ENCODE peak calls at places on chromosomes 2 and 18, in six cellular contexts. M is pancreas, N is spleen, I is IMR-90, B is right atrium auricular region, P is ovary. K is an unnamed sample.

GRCh38 chr2:45578056-45578843 is 32.8 kb downstream of the SRBD1 start:
- DNase-seq in M (no peak), N (no peak), I (peak; percentile 59), B (no peak), P (no peak), K (peak; percentile 16)

GRCh38 chr2:42089340-42089925 is 41.6 kb downstream of the PKDCC start:
- DNase-seq in M (peak; percentile 41), N (peak; percentile 90), I (peak; percentile 67), B (no peak), P (peak; percentile 67), K (peak; percentile 75)

GRCh38 chr2:220785181-220785580 is 786.9 kb downstream of the EPHA4 start:
- DNase-seq in M (no peak), N (no peak), I (no peak), B (no peak), P (no peak), K (no peak)

GRCh38 chr18:79903071-79903635 is 48.3 kb downstream of the SLC66A2 start:
- DNase-seq in M (no peak), N (peak; percentile 60), I (no peak), B (peak; percentile 53), P (peak; percentile 18), K (no peak)

GRCh38 chr2:238379096-238379810 is 47.5 kb upstream of the ASB1 start:
- DNase-seq in M (peak; percentile 23), N (no peak), I (peak; percentile 77), B (no peak), P (no peak), K (no peak)

GRCh38 chr2:154455201-154455600 is 243.3 kb upstream of the KCNJ3 start:
- DNase-seq in M (no peak), N (no peak), I (no peak), B (no peak), P (no peak), K (no peak)

GRCh38 chr18:79576686-79577351 is 102.8 kb upstream of the CTDP1 start:
- DNase-seq in M (peak; percentile 78), N (peak; percentile 72), I (peak; percentile 46), B (no peak), P (peak; percentile 87), K (no peak)

GRCh38 chr18:47050468-47050867 is 15.0 kb upstream of the ELOA2 start:
- DNase-seq in M (peak; percentile 17), N (no peak), I (peak; percentile 60), B (no peak), P (no peak), K (peak; percentile 4)

GRCh38 chr2:219249203-219249980 is 3.7 kb upstream of the TUBA4B start:
- DNase-seq in M (peak; percentile 88), N (peak; percentile 89), I (peak; percentile 75), B (peak; percentile 69), P (peak; percentile 78), K (peak; percentile 42)

GRCh38 chr18:24731981-24732380 is 271.5 kb downstream of the HRH4 start:
- DNase-seq in M (no peak), N (no peak), I (peak; percentile 39), B (no peak), P (no peak), K (no peak)
- H3K27me3 ChIP-seq in M (peaks cover 3% of the 10 kb centered on the region), N (peaks cover 14% of the 10 kb centered on the region), I (no peaks in the 10 kb centered on the region), B (no peaks in the 10 kb centered on the region), P (no peaks in the 10 kb centered on the region), K (no peaks in the 10 kb centered on the region)

GRCh38 chr2:176732780-176733179 is 463.5 kb downstream of the MTX2 start:
- DNase-seq in M (no peak), N (no peak), I (no peak), B (no peak), P (no peak), K (no peak)

GRCh38 chr2:176725873-176726645 is 456.8 kb downstream of the MTX2 start:
- DNase-seq in M (no peak), N (no peak), I (no peak), B (no peak), P (no peak), K (no peak)

GRCh38 chr2:176733698-176734430 is 464.6 kb downstream of the MTX2 start:
- DNase-seq in M (no peak), N (no peak), I (no peak), B (no peak), P (no peak), K (no peak)

GRCh38 chr2:176734868-176735267 is 465.6 kb downstream of the MTX2 start:
- DNase-seq in M (no peak), N (no peak), I (no peak), B (no peak), P (no peak), K (no peak)

GRCh38 chr2:176729706-176730569 is 460.7 kb downstream of the MTX2 start:
- DNase-seq in M (peak; percentile 89), N (no peak), I (no peak), B (no peak), P (peak; percentile 41), K (no peak)
- H3K27me3 ChIP-seq in M (no peaks in the 10 kb centered on the region), N (no peaks in the 10 kb centered on the region), I (no peaks in the 10 kb centered on the region), B (no peaks in the 10 kb centered on the region), P (no peaks in the 10 kb centered on the region), K (no peaks in the 10 kb centered on the region)

GRCh38 chr2:17125989-17126620 is 392.1 kb downstream of the RAD51AP2 start:
- DNase-seq in M (no peak), N (no peak), I (no peak), B (no peak), P (no peak), K (no peak)
- H3K27me3 ChIP-seq in M (no peaks in the 10 kb centered on the region), N (no peaks in the 10 kb centered on the region), I (no peaks in the 10 kb centered on the region), B (no peaks in the 10 kb centered on the region), P (no peaks in the 10 kb centered on the region), K (no peaks in the 10 kb centered on the region)

GRCh38 chr2:68700560-68700959 is 34.1 kb upstream of the ARHGAP25 start:
- DNase-seq in M (no peak), N (no peak), I (no peak), B (no peak), P (no peak), K (no peak)
- H3K27me3 ChIP-seq in M (no peaks in the 10 kb centered on the region), N (no peaks in the 10 kb centered on the region), I (peaks cover 33% of the 10 kb centered on the region), B (no peaks in the 10 kb centered on the region), P (no peaks in the 10 kb centered on the region), K (no peaks in the 10 kb centered on the region)

DNA sequence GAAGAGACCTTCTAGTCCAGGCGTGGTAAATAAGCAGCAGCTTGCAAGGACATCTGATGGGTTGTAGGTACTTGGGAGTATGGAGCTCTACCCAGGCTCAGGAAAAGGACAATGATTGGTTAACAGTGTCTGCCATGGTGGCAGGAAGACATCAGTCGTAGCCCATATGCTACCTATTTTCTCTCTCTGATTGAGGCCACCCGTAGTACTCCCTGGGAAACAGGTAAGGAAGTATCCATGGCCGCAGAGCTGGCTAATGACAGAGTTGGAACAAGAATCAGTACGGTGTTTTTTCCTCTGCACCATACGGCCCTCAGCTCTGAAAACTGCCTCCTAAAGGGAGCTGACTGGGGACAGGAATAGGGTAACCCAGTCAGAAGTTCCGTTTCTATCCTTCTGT is 112.6 kb downstream of the CDK15 start:
- DNase-seq in M (no peak), N (no peak), I (no peak), B (no peak), P (no peak), K (no peak)
- H3K27me3 ChIP-seq in M (no peaks in the 10 kb centered on the region), N (no peaks in the 10 kb centered on the region), I (no peaks in the 10 kb centered on the region), B (no peaks in the 10 kb centered on the region), P (no peaks in the 10 kb centered on the region), K (no peaks in the 10 kb centered on the region)

K was measured in trophoblast cell.